ENCODE peak calls at places on chromosomes 7 and 10, in eight cellular contexts. X is transverse colon, J is astrocyte of the spinal cord, G is RWPE2, C is body of pancreas, T is dorsolateral prefrontal cortex, F is right cardiac atrium, D is suprapubic skin. W is an unnamed sample.

GRCh38 chr10:17140386-17140761 is 10.8 kb upstream of the CUBN start:
- DNase-seq in X (no peak), J (no peak), G (no peak), C (no peak), T (no peak), F (no peak), D (no peak), W (no peak)

GRCh38 chr7:91046322-91047088 is 217.7 kb upstream of the FZD1 start:
- DNase-seq in X (no peak), J (peak), G (no peak), C (no peak), T (no peak), F (no peak), D (no peak), W (no peak)

GRCh38 chr10:113947138-113948011 is 92.9 kb downstream of the NHLRC2 start:
- DNase-seq in X (peak), J (peak), G (no peak), C (peak), T (no peak), F (peak), D (no peak), W (no peak)

GRCh38 chr10:52525761-52526160 is 211.7 kb downstream of the DKK1 start:
- DNase-seq in X (no peak), J (peak), G (no peak), C (no peak), T (no peak), F (no peak), D (no peak), W (no peak)

GRCh38 chr10:52956861-52957260 is 184.3 kb upstream of the MBL2 start:
- DNase-seq in X (no peak), J (peak), G (no peak), C (no peak), T (no peak), F (no peak), D (no peak), W (no peak)

GRCh38 chr7:51255536-51256243 is 60.9 kb downstream of the COBL start:
- DNase-seq in X (no peak), J (no peak), G (no peak), C (no peak), T (no peak), F (no peak), D (no peak), W (no peak)

GRCh38 chr7:148385009-148385682 is 205.4 kb upstream of the C7orf33 start:
- DNase-seq in X (no peak), J (no peak), G (no peak), C (no peak), T (peak), F (no peak), D (no peak), W (no peak)

GRCh38 chr10:96998329-96998888 is 166.3 kb downstream of the LCOR start:
- DNase-seq in X (no peak), J (peak), G (no peak), C (peak), T (no peak), F (no peak), D (no peak), W (no peak)

GRCh38 chr10:123774075-123774742 is 108.1 kb downstream of the GPR26 start:
- DNase-seq in X (no peak), J (no peak), G (no peak), C (no peak), T (no peak), F (no peak), D (no peak), W (no peak)

GRCh38 chr10:72597897-72598296 is 28.0 kb downstream of the MICU1 start:
- DNase-seq in X (no peak), J (peak), G (no peak), C (no peak), T (no peak), F (no peak), D (no peak), W (no peak)

GRCh38 chr10:131979821-131980270 is 1.9 kb downstream of the BNIP3 start:
- DNase-seq in X (no peak), J (peak), G (no peak), C (peak), T (no peak), F (peak), D (no peak), W (no peak)
- H3K4me3 ChIP-seq in X (peak), J (peak), G (peak), C (peak), T (peak), F (peak), D (peak), W (peak)

GRCh38 chr10:98030991-98031431 is 590 bp upstream of the CRTAC1 start:
- DNase-seq in X (no peak), J (no peak), G (no peak), C (no peak), T (peak), F (peak), D (no peak), W (no peak)

GRCh38 chr10:98028168-98028770 is 2.2 kb downstream of the CRTAC1 start:
- DNase-seq in X (peak), J (peak), G (no peak), C (peak), T (peak), F (peak), D (no peak), W (no peak)

GRCh38 chr10:98031440-98031839 is 1.0 kb upstream of the CRTAC1 start:
- DNase-seq in X (no peak), J (no peak), G (no peak), C (no peak), T (no peak), F (no peak), D (no peak), W (no peak)

GRCh38 chr10:98029149-98030092 is 1.0 kb downstream of the CRTAC1 start:
- DNase-seq in X (no peak), J (no peak), G (no peak), C (peak), T (peak), F (peak), D (no peak), W (no peak)

DNA sequence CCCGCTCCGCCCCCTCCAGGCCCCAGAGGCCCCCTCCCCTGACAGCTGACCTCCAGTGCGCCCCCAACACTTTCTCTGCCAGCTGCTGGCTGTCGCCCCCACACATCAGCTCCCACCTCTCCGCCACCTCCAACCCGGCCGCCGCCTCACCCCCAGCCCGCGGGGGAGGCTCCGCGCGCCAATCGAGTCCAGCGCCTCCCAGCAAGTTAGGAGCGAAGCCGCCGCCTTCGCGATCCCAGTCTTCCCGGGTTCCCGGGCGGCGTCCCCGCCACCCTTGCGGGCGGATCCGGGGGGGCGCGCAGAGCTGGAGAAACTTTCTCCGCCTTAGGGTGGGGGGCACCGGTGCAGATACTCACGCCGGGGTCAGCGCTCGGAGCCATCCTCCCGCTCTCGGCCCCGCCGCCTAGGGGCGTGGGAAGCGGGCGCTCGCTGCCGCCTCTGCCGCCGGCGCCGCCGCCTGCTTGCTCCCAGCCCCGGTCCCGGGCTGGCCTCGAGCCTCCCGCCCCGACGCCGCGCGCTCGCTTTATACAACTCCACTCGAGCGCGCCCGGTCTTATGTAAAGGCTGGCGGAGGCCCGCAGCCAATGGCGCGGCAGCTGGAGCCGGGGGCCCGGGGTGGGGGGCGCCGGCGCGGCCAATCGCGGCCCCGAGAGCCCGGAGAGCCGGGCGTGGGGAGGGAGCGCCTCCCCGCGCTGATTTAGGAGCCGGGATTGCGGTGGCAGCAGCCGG is at the start of gene CRTAC1:
- DNase-seq in X (peak), J (peak), G (no peak), C (peak), T (peak), F (peak), D (no peak), W (no peak)
- H3K4me3 ChIP-seq in X (peak), J (no peak), G (peak), C (no peak), T (peak), F (peak), D (peak), W (no peak)

GRCh38 chr10:24651923-24652322 is 71.8 kb downstream of the ARHGAP21 start:
- DNase-seq in X (no peak), J (no peak), G (no peak), C (no peak), T (no peak), F (no peak), D (no peak), W (no peak)
- H3K4me3 ChIP-seq in X (no peak), J (no peak), G (no peak), C (no peak), T (no peak), F (no peak), D (no peak), W (no peak)

GRCh38 chr10:44300666-44301649 is 83.9 kb downstream of the CXCL12 start:
- DNase-seq in X (no peak), J (peak), G (peak), C (peak), T (no peak), F (peak), D (no peak), W (no peak)

GRCh38 chr10:44298713-44299112 is 86.2 kb downstream of the CXCL12 start:
- DNase-seq in X (no peak), J (no peak), G (no peak), C (no peak), T (no peak), F (no peak), D (no peak), W (no peak)

GRCh38 chr10:44294726-44295412 is 90.0 kb downstream of the CXCL12 start:
- DNase-seq in X (no peak), J (no peak), G (no peak), C (no peak), T (no peak), F (no peak), D (no peak), W (no peak)

GRCh38 chr10:44295619-44296222 is 89.2 kb downstream of the CXCL12 start:
- DNase-seq in X (no peak), J (peak), G (no peak), C (no peak), T (no peak), F (no peak), D (no peak), W (no peak)

DNA sequence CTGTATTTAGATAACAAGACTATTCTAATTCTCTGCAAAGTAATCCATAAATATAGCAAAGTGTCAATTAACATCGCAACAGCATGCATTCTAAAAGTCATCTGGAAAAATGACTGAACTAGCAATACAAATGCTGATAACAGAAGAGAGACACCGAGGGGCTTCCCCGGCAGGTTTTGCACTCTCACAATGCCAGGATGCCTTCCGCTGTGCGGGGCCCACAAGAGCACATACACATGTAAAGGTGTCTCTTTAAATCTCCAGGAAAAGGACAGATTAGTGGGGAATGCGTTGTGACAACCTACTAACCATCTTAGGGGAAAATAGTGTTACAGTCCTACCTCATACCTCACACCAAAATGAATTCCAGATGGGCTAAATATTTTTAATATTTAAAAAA is 86.9 kb downstream of the CXCL12 start:
- DNase-seq in X (no peak), J (no peak), G (no peak), C (no peak), T (no peak), F (no peak), D (no peak), W (no peak)
- H3K4me3 ChIP-seq in X (no peak), J (no peak), G (no peak), C (no peak), T (no peak), F (no peak), D (no peak), W (no peak)

GRCh38 chr7:4714161-4714700 is 32.1 kb downstream of the FOXK1 start:
- DNase-seq in X (no peak), J (no peak), G (no peak), C (no peak), T (no peak), F (peak), D (no peak), W (no peak)

GRCh38 chr7:4712371-4713182 is 30.5 kb downstream of the FOXK1 start:
- DNase-seq in X (peak), J (peak), G (no peak), C (no peak), T (no peak), F (peak), D (no peak), W (peak)

GRCh38 chr7:4711634-4712033 is 29.5 kb downstream of the FOXK1 start:
- DNase-seq in X (no peak), J (no peak), G (no peak), C (no peak), T (no peak), F (peak), D (no peak), W (no peak)

GRCh38 chr7:4714767-4715384 is 32.8 kb downstream of the FOXK1 start:
- DNase-seq in X (no peak), J (no peak), G (no peak), C (no peak), T (no peak), F (no peak), D (no peak), W (no peak)

DNA sequence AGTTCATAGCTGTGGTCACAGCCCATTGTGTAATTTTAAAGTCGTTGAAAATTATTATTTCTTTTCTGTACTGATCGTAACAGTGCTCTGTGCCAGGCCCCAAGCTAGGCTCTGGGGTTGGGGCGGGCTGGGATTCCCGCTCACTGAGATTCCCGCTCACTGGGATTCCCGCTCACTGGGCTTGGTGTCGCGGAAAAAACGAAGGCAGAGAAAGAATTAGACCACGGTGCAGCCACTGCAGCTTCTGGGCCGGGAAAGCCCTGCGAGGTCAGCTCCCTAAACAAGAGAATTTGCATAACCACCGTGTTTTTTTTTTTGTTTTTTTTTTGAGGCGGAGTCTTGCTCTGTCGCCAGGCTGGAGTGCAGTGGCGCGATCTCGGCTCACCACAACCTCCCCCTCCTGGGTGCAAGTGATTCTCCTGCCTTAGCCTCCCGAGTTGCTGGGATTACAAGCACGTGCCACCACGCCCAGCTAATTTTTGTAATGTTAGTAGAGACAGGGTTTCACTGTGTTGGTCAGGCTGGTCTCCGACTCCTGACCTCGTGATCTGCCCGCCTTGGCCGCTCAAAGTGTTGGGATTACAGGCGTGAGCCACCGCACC is 31.2 kb downstream of the FOXK1 start:
- DNase-seq in X (peak), J (peak), G (no peak), C (peak), T (no peak), F (peak), D (peak), W (no peak)
- H3K4me3 ChIP-seq in X (no peak), J (no peak), G (no peak), C (no peak), T (no peak), F (no peak), D (no peak), W (no peak)

GRCh38 chr10:62690703-62691102 is 113.8 kb upstream of the ADO start:
- DNase-seq in X (no peak), J (no peak), G (no peak), C (no peak), T (no peak), F (no peak), D (no peak), W (no peak)

GRCh38 chr10:62692085-62692484 is 112.4 kb upstream of the ADO start:
- DNase-seq in X (no peak), J (no peak), G (no peak), C (no peak), T (no peak), F (no peak), D (no peak), W (no peak)

GRCh38 chr10:62689712-62690111 is 114.8 kb upstream of the ADO start:
- DNase-seq in X (no peak), J (no peak), G (no peak), C (no peak), T (no peak), F (no peak), D (no peak), W (no peak)

GRCh38 chr10:62693306-62693705 is 111.2 kb upstream of the ADO start:
- DNase-seq in X (no peak), J (no peak), G (no peak), C (no peak), T (no peak), F (no peak), D (no peak), W (no peak)

DNA sequence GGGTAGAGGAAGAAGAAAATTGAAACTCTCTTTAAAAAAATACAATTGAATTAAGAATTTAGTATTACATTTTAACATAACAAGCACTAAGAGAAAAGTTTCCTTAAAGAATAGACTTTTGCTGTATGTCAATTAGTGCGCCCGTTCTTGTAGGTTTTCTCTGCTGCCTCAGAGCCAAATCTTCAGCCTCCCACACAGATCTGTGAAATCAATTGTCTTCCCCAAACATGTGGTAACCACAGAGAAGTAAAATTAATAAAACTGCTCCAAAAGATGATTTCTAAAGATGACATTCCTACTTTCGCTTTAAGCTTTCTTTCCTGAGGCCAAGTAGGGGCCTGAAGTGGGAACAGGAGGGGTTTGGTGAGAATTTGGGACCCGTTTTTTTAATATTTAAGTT is 113.2 kb upstream of the ADO start:
- DNase-seq in X (no peak), J (no peak), G (no peak), C (no peak), T (no peak), F (no peak), D (no peak), W (no peak)
- H3K4me3 ChIP-seq in X (no peak), J (no peak), G (no peak), C (no peak), T (no peak), F (no peak), D (no peak), W (no peak)

GRCh38 chr7:150978136-150978789 is at the start of gene KCNH2:
- DNase-seq in X (no peak), J (no peak), G (no peak), C (peak), T (peak), F (peak), D (no peak), W (no peak)

GRCh38 chr7:150977382-150978135 is 562 bp downstream of the KCNH2 start:
- DNase-seq in X (no peak), J (no peak), G (no peak), C (no peak), T (no peak), F (peak), D (no peak), W (no peak)

GRCh38 chr7:150974468-150975391 is 3.4 kb downstream of the KCNH2 start:
- DNase-seq in X (peak), J (no peak), G (no peak), C (peak), T (peak), F (peak), D (no peak), W (no peak)

GRCh38 chr7:150975536-150976285 is 2.4 kb downstream of the KCNH2 start:
- DNase-seq in X (no peak), J (no peak), G (no peak), C (no peak), T (no peak), F (peak), D (no peak), W (no peak)

GRCh38 chr7:150976529-150977381 is 1.4 kb downstream of the KCNH2 start:
- DNase-seq in X (no peak), J (no peak), G (no peak), C (no peak), T (no peak), F (peak), D (no peak), W (no peak)
- H3K4me3 ChIP-seq in X (peak), J (no peak), G (no peak), C (no peak), T (peak), F (peak), D (no peak), W (no peak)

GRCh38 chr10:34649385-34649784 is 165.7 kb downstream of the PARD3 start:
- DNase-seq in X (no peak), J (no peak), G (no peak), C (no peak), T (no peak), F (no peak), D (no peak), W (no peak)

GRCh38 chr10:34650156-34650555 is 164.9 kb downstream of the PARD3 start:
- DNase-seq in X (no peak), J (no peak), G (no peak), C (no peak), T (no peak), F (no peak), D (no peak), W (no peak)

GRCh38 chr10:34648507-34648906 is 166.6 kb downstream of the PARD3 start:
- DNase-seq in X (no peak), J (no peak), G (no peak), C (no peak), T (no peak), F (no peak), D (no peak), W (no peak)

GRCh38 chr10:34647848-34648247 is 167.2 kb downstream of the PARD3 start:
- DNase-seq in X (no peak), J (no peak), G (no peak), C (no peak), T (no peak), F (no peak), D (no peak), W (no peak)

GRCh38 chr10:34648919-34649318 is 166.2 kb downstream of the PARD3 start:
- DNase-seq in X (no peak), J (no peak), G (no peak), C (no peak), T (no peak), F (no peak), D (no peak), W (no peak)
- H3K4me3 ChIP-seq in X (no peak), J (no peak), G (no peak), C (no peak), T (no peak), F (no peak), D (no peak), W (no peak)

GRCh38 chr7:32905175-32905662 is 13.7 kb upstream of the KBTBD2 start:
- DNase-seq in X (peak), J (peak), G (no peak), C (peak), T (peak), F (peak), D (peak), W (no peak)
- H3K4me3 ChIP-seq in X (peak), J (peak), G (peak), C (no peak), T (peak), F (peak), D (peak), W (no peak)